ENCODE peak calls at places on chromosome 12, in eight cellular contexts. One of them, this sample, is unnamed.

GRCh38 chr12:6443361-6443983 is 1.3 kb upstream of the CD27 start:
- ATAC-seq in lower lobe of right lung: no peak
- ATAC-seq in Right ventricle myocardium superior: no peak
- ATAC-seq in gastrocnemius medialis: no peak
- ATAC-seq in right lobe of liver: no peak
- ATAC-seq in psoas muscle: no peak
- ATAC-seq in activated naive CD4-positive, alpha-beta T cell treated with anti-CD3 and anti-CD28 coated beads, Interleukin-2, amount 50 U/mL, for 72 hours: peak
- ATAC-seq in activated T-cell treated with anti-CD3 and anti-CD28 coated beads, Interleukin-2, amount 50 U/mL, for 72 hours: peak
- ATAC-seq in this sample: peak

GRCh38 chr12:30752255-30752654 is 2.5 kb downstream of the CAPRIN2 start:
- ATAC-seq in lower lobe of right lung: no peak
- ATAC-seq in Right ventricle myocardium superior: no peak
- ATAC-seq in gastrocnemius medialis: no peak
- ATAC-seq in right lobe of liver: no peak
- ATAC-seq in psoas muscle: no peak
- ATAC-seq in activated naive CD4-positive, alpha-beta T cell treated with anti-CD3 and anti-CD28 coated beads, Interleukin-2, amount 50 U/mL, for 72 hours: no peak
- ATAC-seq in activated T-cell treated with anti-CD3 and anti-CD28 coated beads, Interleukin-2, amount 50 U/mL, for 72 hours: no peak
- ATAC-seq in this sample: no peak

GRCh38 chr12:52524241-52524897 is 4.2 kb upstream of the KRT5 start:
- ATAC-seq in lower lobe of right lung: no peak
- ATAC-seq in Right ventricle myocardium superior: no peak
- ATAC-seq in gastrocnemius medialis: no peak
- ATAC-seq in right lobe of liver: no peak
- ATAC-seq in psoas muscle: no peak
- ATAC-seq in activated naive CD4-positive, alpha-beta T cell treated with anti-CD3 and anti-CD28 coated beads, Interleukin-2, amount 50 U/mL, for 72 hours: no peak
- ATAC-seq in activated T-cell treated with anti-CD3 and anti-CD28 coated beads, Interleukin-2, amount 50 U/mL, for 72 hours: no peak
- ATAC-seq in this sample: no peak

GRCh38 chr12:67394600-67394999 is 125.4 kb downstream of the CAND1 start:
- ATAC-seq in lower lobe of right lung: peak
- ATAC-seq in Right ventricle myocardium superior: peak
- ATAC-seq in gastrocnemius medialis: peak
- ATAC-seq in right lobe of liver: no peak
- ATAC-seq in psoas muscle: peak
- ATAC-seq in activated naive CD4-positive, alpha-beta T cell treated with anti-CD3 and anti-CD28 coated beads, Interleukin-2, amount 50 U/mL, for 72 hours: no peak
- ATAC-seq in activated T-cell treated with anti-CD3 and anti-CD28 coated beads, Interleukin-2, amount 50 U/mL, for 72 hours: no peak
- ATAC-seq in this sample: no peak

GRCh38 chr12:44835641-44836379 is 40.3 kb downstream of the NELL2 start:
- ATAC-seq in lower lobe of right lung: no peak
- ATAC-seq in Right ventricle myocardium superior: no peak
- ATAC-seq in gastrocnemius medialis: no peak
- ATAC-seq in right lobe of liver: no peak
- ATAC-seq in psoas muscle: no peak
- ATAC-seq in activated naive CD4-positive, alpha-beta T cell treated with anti-CD3 and anti-CD28 coated beads, Interleukin-2, amount 50 U/mL, for 72 hours: peak
- ATAC-seq in activated T-cell treated with anti-CD3 and anti-CD28 coated beads, Interleukin-2, amount 50 U/mL, for 72 hours: peak
- ATAC-seq in this sample: no peak

GRCh38 chr12:53611304-53611703 is 14.9 kb downstream of the ATF7 start:
- ATAC-seq in lower lobe of right lung: no peak
- ATAC-seq in Right ventricle myocardium superior: no peak
- ATAC-seq in gastrocnemius medialis: no peak
- ATAC-seq in right lobe of liver: no peak
- ATAC-seq in psoas muscle: no peak
- ATAC-seq in activated naive CD4-positive, alpha-beta T cell treated with anti-CD3 and anti-CD28 coated beads, Interleukin-2, amount 50 U/mL, for 72 hours: no peak
- ATAC-seq in activated T-cell treated with anti-CD3 and anti-CD28 coated beads, Interleukin-2, amount 50 U/mL, for 72 hours: no peak
- ATAC-seq in this sample: no peak

GRCh38 chr12:127125607-127126259 is 1141.2 kb upstream of the TMEM132C start:
- ATAC-seq in lower lobe of right lung: peak
- ATAC-seq in Right ventricle myocardium superior: no peak
- ATAC-seq in gastrocnemius medialis: peak
- ATAC-seq in right lobe of liver: no peak
- ATAC-seq in psoas muscle: no peak
- ATAC-seq in activated naive CD4-positive, alpha-beta T cell treated with anti-CD3 and anti-CD28 coated beads, Interleukin-2, amount 50 U/mL, for 72 hours: peak
- ATAC-seq in activated T-cell treated with anti-CD3 and anti-CD28 coated beads, Interleukin-2, amount 50 U/mL, for 72 hours: peak
- ATAC-seq in this sample: peak

GRCh38 chr12:112716099-112717093 is 75.2 kb upstream of the RPH3A start:
- ATAC-seq in lower lobe of right lung: no peak
- ATAC-seq in Right ventricle myocardium superior: no peak
- ATAC-seq in gastrocnemius medialis: no peak
- ATAC-seq in right lobe of liver: peak
- ATAC-seq in psoas muscle: no peak
- ATAC-seq in activated naive CD4-positive, alpha-beta T cell treated with anti-CD3 and anti-CD28 coated beads, Interleukin-2, amount 50 U/mL, for 72 hours: no peak
- ATAC-seq in activated T-cell treated with anti-CD3 and anti-CD28 coated beads, Interleukin-2, amount 50 U/mL, for 72 hours: no peak
- ATAC-seq in this sample: peak

This sample was measured in stimulated activated memory B cell treated with anti-CD40 and anti-IgM and Interleukin-4, amounts not matched to agents 10 μg/mL and 1 μg/mL and 100 μg/mL, for 72 hours.